ENCODE peak calls at places on chromosomes 11 and 22, in seven cellular contexts. W is NCI-H1436 treated with DMSO at 0.1 percent for 48 hours; T is stimulated activated CD8-positive, alpha-beta memory T cell treated with anti-CD3 and anti-CD28 coated beads, Interleukin-7, amount 100 ng/mL, for 1 hour; R is ELR; I is nephron progenitor cell; U is RCC 7860; V is endodermal cell. L is an unnamed sample.

GRCh38 chr22:19886605-19887250 is 32.1 kb upstream of the GNB1L start:
- DNase-seq in T (no peak), R (peak), V (peak), U (peak), W (no peak), I (no peak), L (peak)

GRCh38 chr11:87722756-87723599 is 452.3 kb downstream of the RAB38 start:
- DNase-seq in U (peak), V (peak), T (no peak), I (peak), R (peak), W (no peak), L (no peak)

GRCh38 chr11:86676533-86677154 is 4.2 kb upstream of the ME3 start:
- DNase-seq in R (peak), U (no peak), I (no peak), V (peak), W (no peak), T (no peak), L (no peak)

GRCh38 chr11:10926801-10927200 is 68.9 kb upstream of the ZBED5 start:
- DNase-seq in I (no peak), V (no peak), U (peak), R (peak), W (no peak), T (no peak), L (no peak)

GRCh38 chr11:15988693-15989231 is 367.6 kb downstream of the SOX6 start:
- DNase-seq in W (no peak), U (no peak), T (no peak), V (peak), I (no peak), R (no peak), L (no peak)

GRCh38 chr11:69044111-69045013 is 4.4 kb upstream of the TPCN2 start:
- DNase-seq in W (no peak), T (no peak), V (peak), U (peak), R (peak), I (peak), L (no peak)

GRCh38 chr11:47552086-47552580 is 799 bp downstream of the CELF1 start:
- DNase-seq in T (peak), V (peak), W (no peak), I (peak), U (peak), R (peak), L (no peak)

GRCh38 chr22:23376256-23376655 is 195.9 kb downstream of the BCR start:
- DNase-seq in V (peak), I (no peak), R (peak), U (peak), W (no peak), T (no peak), L (no peak)

GRCh38 chr11:108322666-108323065 is 99.8 kb downstream of the ATM start:
- DNase-seq in U (no peak), T (no peak), W (no peak), I (no peak), V (no peak), R (no peak), L (no peak)

GRCh38 chr11:72433455-72434061 is 773 bp downstream of the CLPB start:
- DNase-seq in W (no peak), V (no peak), I (no peak), U (no peak), R (no peak), T (no peak), L (no peak)

GRCh38 chr11:2928605-2929510 is at the start of gene PHLDA2:
- DNase-seq in V (peak), W (no peak), I (peak), U (peak), R (peak), T (no peak), L (no peak)

L was measured in pulmonary artery endothelial cell.